ENCODE peak calls at places on chromosomes 7 and 10, in six cellular contexts. K, R, D, U, N and Q are unnamed samples.

GRCh38 chr10:87505366-87506113 is 847 bp downstream of the MINPP1 start:
- DNase-seq in K (peak), N (peak), D (peak), U (peak), R (no peak), Q (peak)

GRCh38 chr7:94041529-94041928 is 37.4 kb upstream of the BET1 start:
- DNase-seq in R (no peak), D (no peak), U (no peak), N (no peak), K (no peak), Q (peak)

GRCh38 chr7:36084485-36085091 is 68.5 kb upstream of the EEPD1 start:
- DNase-seq in U (peak), D (peak), K (peak), N (peak), R (no peak), Q (no peak)

GRCh38 chr7:18053177-18053928 is 25.7 kb upstream of the PRPS1L1 start:
- DNase-seq in U (no peak), N (no peak), R (no peak), D (no peak), K (no peak), Q (no peak)

GRCh38 chr7:43072530-43072929 is 39.9 kb upstream of the HECW1 start:
- DNase-seq in N (no peak), K (no peak), D (no peak), R (no peak), U (no peak), Q (no peak)

GRCh38 chr10:87656431-87657072 is 3.1 kb upstream of the PAPSS2 start:
- DNase-seq in U (no peak), D (peak), K (no peak), R (no peak), N (no peak), Q (no peak)

GRCh38 chr7:124550036-124550435 is 215.6 kb downstream of the GPR37 start:
- DNase-seq in N (no peak), K (no peak), R (no peak), D (no peak), U (no peak), Q (no peak)

GRCh38 chr10:36671607-36672006 is 453.8 kb upstream of the ANKRD30A start:
- DNase-seq in K (no peak), R (no peak), N (no peak), D (no peak), U (no peak), Q (no peak)

GRCh38 chr10:87782721-87783120 is 35.3 kb downstream of the ATAD1 start:
- DNase-seq in R (no peak), D (no peak), K (no peak), U (peak), N (no peak), Q (no peak)

GRCh38 chr10:44860811-44861751 is 50.1 kb upstream of the TMEM72 start:
- DNase-seq in K (no peak), N (no peak), U (peak), R (no peak), D (no peak), Q (peak)

GRCh38 chr7:16420649-16421332 is 547 bp downstream of the CRPPA start:
- DNase-seq in U (peak), K (peak), D (peak), R (peak), N (peak), Q (peak)

GRCh38 chr7:95335093-95335492 is 10.8 kb upstream of the PON1 start:
- DNase-seq in N (no peak), D (no peak), K (no peak), U (no peak), R (no peak), Q (no peak)

GRCh38 chr10:100148353-100149211 is 37.2 kb downstream of the ERLIN1 start:
- DNase-seq in R (no peak), N (no peak), D (no peak), K (peak), U (no peak), Q (no peak)

GRCh38 chr7:145665499-145666258 is 450.9 kb upstream of the CNTNAP2 start:
- DNase-seq in K (no peak), R (no peak), N (no peak), D (no peak), U (no peak), Q (no peak)

GRCh38 chr7:158710651-158711102 is 6.1 kb upstream of the NCAPG2 start:
- DNase-seq in N (no peak), K (no peak), U (no peak), D (no peak), R (no peak), Q (peak)

GRCh38 chr7:101991860-101992259 is 174.4 kb downstream of the CUX1 start:
- DNase-seq in U (no peak), R (no peak), K (no peak), N (no peak), D (no peak), Q (no peak)

GRCh38 chr10:29554660-29555059 is 80.1 kb downstream of the SVIL start:
- DNase-seq in R (no peak), K (no peak), D (peak), U (no peak), N (no peak), Q (no peak)

GRCh38 chr7:1012004-1012348 is 29.0 kb downstream of the CYP2W1 start:
- DNase-seq in K (no peak), R (no peak), D (no peak), U (no peak), N (no peak), Q (no peak)
- H3K27ac ChIP-seq in K (no peak), R (peak), D (no peak), U (no peak), N (no peak), Q (no peak)

GRCh38 chr10:20257422-20257821 is 441.2 kb downstream of the PLXDC2 start:
- DNase-seq in N (no peak), K (no peak), R (no peak), U (no peak), D (peak), Q (no peak)
- H3K27ac ChIP-seq in N (no peak), K (no peak), R (no peak), U (no peak), D (peak), Q (no peak)

GRCh38 chr10:110636932-110637557 is 7.1 kb upstream of the RBM20 start:
- DNase-seq in K (no peak), R (no peak), D (peak), N (peak), U (no peak), Q (no peak)

GRCh38 chr10:110638319-110638718 is 5.8 kb upstream of the RBM20 start:
- DNase-seq in R (no peak), K (no peak), D (no peak), N (no peak), U (no peak), Q (no peak)

GRCh38 chr10:110637558-110638053 is 6.5 kb upstream of the RBM20 start:
- DNase-seq in D (peak), R (no peak), N (peak), K (no peak), U (no peak), Q (no peak)

GRCh38 chr10:110634527-110635209 is 9.5 kb upstream of the RBM20 start:
- DNase-seq in D (no peak), K (no peak), N (no peak), R (no peak), U (peak), Q (no peak)

DNA sequence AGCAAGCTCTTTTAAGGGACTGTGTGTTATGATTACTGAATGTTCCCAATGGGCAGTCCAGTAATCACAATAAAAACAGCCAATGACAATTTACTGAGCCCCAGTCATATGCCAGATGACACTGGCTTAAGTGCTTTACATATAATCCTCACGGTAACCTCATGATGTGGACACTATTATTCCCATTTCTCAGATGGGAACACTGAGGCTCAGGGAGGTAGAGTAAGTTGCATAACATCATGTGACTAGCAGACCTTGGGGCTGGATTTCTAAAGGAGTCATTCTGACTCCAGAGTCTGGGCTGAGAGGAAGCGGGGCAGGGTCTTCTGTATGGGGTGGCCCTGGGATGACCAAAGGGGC is 7.6 kb upstream of the RBM20 start:
- DNase-seq in U (no peak), N (no peak), K (no peak), D (no peak), R (no peak), Q (no peak)
- H3K27ac ChIP-seq in U (no peak), N (no peak), K (no peak), D (no peak), R (no peak), Q (no peak)

GRCh38 chr7:137987011-137987334 is 14.9 kb downstream of the CREB3L2 start:
- DNase-seq in N (no peak), D (no peak), R (no peak), U (no peak), K (no peak), Q (no peak)
- H3K27ac ChIP-seq in N (no peak), D (no peak), R (peak), U (peak), K (no peak), Q (no peak)

GRCh38 chr10:13139150-13139549 is 22.2 kb upstream of the MCM10 start:
- DNase-seq in R (no peak), K (no peak), D (peak), N (no peak), U (no peak), Q (no peak)

GRCh38 chr10:13140627-13141190 is 20.6 kb upstream of the MCM10 start:
- DNase-seq in R (no peak), D (no peak), N (no peak), K (no peak), U (no peak), Q (no peak)

GRCh38 chr10:13139671-13140070 is 21.7 kb upstream of the MCM10 start:
- DNase-seq in K (no peak), D (no peak), R (no peak), U (no peak), N (no peak), Q (no peak)

GRCh38 chr10:13136651-13137050 is 24.7 kb upstream of the MCM10 start:
- DNase-seq in N (no peak), U (no peak), K (no peak), D (no peak), R (no peak), Q (no peak)
- H3K27ac ChIP-seq in N (no peak), U (no peak), K (no peak), D (no peak), R (no peak), Q (no peak)

DNA sequence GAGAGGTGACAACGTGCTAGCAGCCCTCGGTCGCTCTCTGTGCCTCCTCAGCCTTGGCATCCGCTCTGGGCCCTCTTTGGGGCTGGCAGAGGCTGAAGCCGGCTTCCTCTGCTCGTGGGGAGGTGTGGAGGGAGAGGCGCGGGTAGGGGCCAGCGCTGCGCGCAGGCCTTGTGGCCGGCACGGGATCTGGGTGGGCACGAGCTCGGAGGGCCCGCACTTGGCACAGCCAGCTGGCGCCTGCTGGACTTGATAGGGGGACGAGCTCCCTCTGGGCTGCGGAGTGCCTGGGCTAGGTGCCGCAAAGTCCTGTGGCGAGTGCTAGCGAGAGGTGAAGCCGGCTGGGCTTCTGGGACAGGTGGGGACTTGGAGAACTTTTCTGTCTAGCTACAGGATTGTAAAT is 170.7 kb downstream of the EXOC4 start:
- DNase-seq in D (no peak), U (no peak), R (no peak), K (no peak), N (no peak), Q (no peak)
- H3K27ac ChIP-seq in D (no peak), U (no peak), R (no peak), K (no peak), N (no peak), Q (no peak)